ENCODE peak calls at places on chromosomes 2 and 18, in five cellular contexts. S is right atrium auricular region, J is posterior vena cava, U is transverse colon, M is right lobe of liver. X is an unnamed sample.

GRCh38 chr2:89833780-89834117 is 1142.3 kb downstream of the RPIA start:
- DNase-seq in S (no peak), M (no peak), U (no peak), J (no peak), X (peak)

GRCh38 chr2:223032187-223033142 is 19.5 kb upstream of the KCNE4 start:
- DNase-seq in M (no peak), S (no peak), U (no peak), J (no peak), X (no peak)

GRCh38 chr2:146837857-146838256 is 1007.0 kb upstream of the ACVR2A start:
- DNase-seq in U (no peak), S (no peak), J (no peak), M (no peak), X (no peak)

GRCh38 chr2:186590538-186591441 is 934 bp downstream of the ITGAV start:
- DNase-seq in M (no peak), J (peak), U (peak), S (no peak), X (peak)

GRCh38 chr2:25014631-25015030 is 27.2 kb upstream of the EFR3B start:
- DNase-seq in M (no peak), U (no peak), J (no peak), S (no peak), X (no peak)

GRCh38 chr2:186422226-186422625 is 63.8 kb upstream of the ZC3H15 start:
- DNase-seq in S (peak), U (no peak), J (peak), M (no peak), X (no peak)

GRCh38 chr2:129730979-129731378 is 248.5 kb upstream of the RAB6C start:
- DNase-seq in U (no peak), S (no peak), M (no peak), J (peak), X (no peak)

GRCh38 chr2:139389391-139389790 is 609.2 kb upstream of the NXPH2 start:
- DNase-seq in M (no peak), J (no peak), S (no peak), U (no peak), X (no peak)

GRCh38 chr18:55048892-55049291 is 89.6 kb upstream of the CCDC68 start:
- DNase-seq in M (no peak), U (no peak), S (no peak), J (no peak), X (no peak)

GRCh38 chr18:56789004-56789888 is 138.1 kb downstream of the WDR7 start:
- DNase-seq in U (peak), M (no peak), S (peak), J (no peak), X (no peak)

GRCh38 chr18:70781860-70782453 is 493.1 kb downstream of the SOCS6 start:
- DNase-seq in U (peak), S (no peak), J (no peak), M (no peak), X (peak)

GRCh38 chr2:227366861-227367800 is 12.0 kb downstream of the TM4SF20 start:
- DNase-seq in J (no peak), U (no peak), M (no peak), S (no peak), X (no peak)

GRCh38 chr18:60568211-60568610 is 195.6 kb upstream of the MC4R start:
- DNase-seq in S (no peak), U (no peak), M (no peak), J (no peak), X (no peak)

GRCh38 chr2:28445448-28446258 is 50.2 kb upstream of the PLB1 start:
- DNase-seq in J (no peak), M (no peak), S (no peak), U (no peak), X (no peak)

GRCh38 chr2:140892911-140893637 is 1237.7 kb downstream of the LRP1B start:
- DNase-seq in S (no peak), M (no peak), U (no peak), J (no peak), X (no peak)

GRCh38 chr18:63410792-63411191 is 11.5 kb downstream of the VPS4B start:
- DNase-seq in M (no peak), S (no peak), J (no peak), U (no peak), X (no peak)

GRCh38 chr2:134320930-134321329 is 67.1 kb downstream of the MGAT5 start:
- DNase-seq in U (peak), J (no peak), S (no peak), M (no peak), X (no peak)

GRCh38 chr2:37189452-37190153 is 1.1 kb upstream of the SULT6B1 start:
- DNase-seq in U (no peak), J (no peak), M (no peak), S (no peak), X (peak)

GRCh38 chr18:42742976-42743755 is 372.3 kb downstream of the RIT2 start:
- DNase-seq in S (no peak), J (no peak), M (no peak), U (no peak), X (no peak)

GRCh38 chr2:20781656-20782265 is 41.1 kb downstream of the LDAH start:
- DNase-seq in J (no peak), M (no peak), U (no peak), S (no peak), X (no peak)

GRCh38 chr2:221429741-221430491 is 142.2 kb downstream of the EPHA4 start:
- DNase-seq in J (no peak), S (no peak), U (peak), M (no peak), X (peak)

GRCh38 chr2:145980318-145980717 is 1460.4 kb upstream of the ZEB2 start:
- DNase-seq in J (no peak), S (no peak), U (no peak), M (no peak), X (no peak)

GRCh38 chr18:31738460-31739407 is 21.9 kb downstream of the SLC25A52 start:
- DNase-seq in M (peak), J (no peak), S (no peak), U (no peak), X (no peak)

GRCh38 chr2:200624660-200625059 is 38.8 kb downstream of the AOX1 start:
- DNase-seq in J (no peak), M (no peak), S (no peak), U (no peak), X (no peak)

GRCh38 chr18:24491882-24492281 is 31.4 kb downstream of the HRH4 start:
- DNase-seq in J (no peak), M (no peak), U (peak), S (no peak), X (no peak)

GRCh38 chr2:137693521-137693920 is 270.8 kb upstream of the HNMT start:
- DNase-seq in U (no peak), M (no peak), S (no peak), J (no peak), X (no peak)

GRCh38 chr2:42928692-42929576 is 136.6 kb upstream of the HAAO start:
- DNase-seq in J (no peak), U (peak), S (no peak), M (peak), X (no peak)

GRCh38 chr2:236955675-236956618 is 129.7 kb upstream of the COPS8 start:
- DNase-seq in M (no peak), S (no peak), J (peak), U (no peak), X (no peak)

X was measured in pons.